ENCODE peak calls at places on chromosomes 6 and 20, in five cellular contexts. J, O, M, W and P are unnamed samples.

GRCh38 chr20:34066476-34067090 is 45.5 kb downstream of the EIF2S2 start:
- DNase-seq in O (no peak), M (peak; percentile 56), W (no peak), J (no peak), P (peak; percentile 70)

GRCh38 chr6:84998223-84998622 is 233.8 kb upstream of the TBX18 start:
- DNase-seq in W (no peak), M (no peak), J (no peak), O (no peak), P (no peak)

GRCh38 chr20:41032243-41032642 is 3.6 kb downstream of the TOP1 start:
- DNase-seq in W (no peak), O (no peak), J (no peak), M (peak; percentile 71), P (peak; percentile 42)

GRCh38 chr6:19180348-19181073 is 656.7 kb upstream of the ID4 start:
- DNase-seq in O (no peak), J (peak; percentile 70), M (no peak), W (peak; percentile 89), P (peak; percentile 38)

GRCh38 chr6:33297406-33297955 is 1.3 kb downstream of the RGL2 start:
- DNase-seq in J (peak; percentile 69), O (no peak), M (no peak), W (no peak), P (no peak)

GRCh38 chr20:53763707-53764415 is 170.2 kb upstream of the ZNF217 start:
- DNase-seq in M (peak; percentile 58), J (no peak), O (no peak), W (no peak), P (peak; percentile 54)

GRCh38 chr6:138654715-138655634 is 118.6 kb upstream of the CCDC28A start:
- DNase-seq in J (no peak), M (peak; percentile 15), W (no peak), O (no peak), P (peak; percentile 20)

GRCh38 chr6:21005816-21006553 is 471.7 kb downstream of the CDKAL1 start:
- DNase-seq in M (peak; percentile 94), J (no peak), O (no peak), W (no peak), P (peak; percentile 73)

GRCh38 chr20:62266340-62266739 is 28.0 kb downstream of the OSBPL2 start:
- DNase-seq in O (no peak), W (no peak), J (no peak), M (no peak), P (no peak)

GRCh38 chr6:157188213-157188612 is 135.1 kb downstream of the TMEM242 start:
- DNase-seq in O (no peak), M (peak; percentile 81), W (no peak), J (no peak), P (no peak)

GRCh38 chr6:164791498-164791897 is 517.9 kb downstream of the C6orf118 start:
- DNase-seq in W (no peak), J (no peak), O (no peak), M (no peak), P (no peak)

GRCh38 chr20:33830371-33830770 is 19.2 kb downstream of the CHMP4B start:
- DNase-seq in J (no peak), M (peak; percentile 46), O (no peak), W (no peak), P (peak; percentile 81)

GRCh38 chr6:127051571-127052260 is 66.8 kb upstream of the RSPO3 start:
- DNase-seq in O (no peak), M (peak; percentile 43), W (no peak), J (no peak), P (peak; percentile 86)

GRCh38 chr6:15876406-15876805 is 213.6 kb upstream of the DTNBP1 start:
- DNase-seq in W (no peak), O (no peak), J (no peak), M (no peak), P (peak; percentile 46)

GRCh38 chr20:36658300-36658699 is 12.3 kb upstream of the SLA2 start:
- DNase-seq in O (no peak), J (no peak), W (no peak), M (no peak), P (no peak)

GRCh38 chr6:104828478-104828877 is 31.2 kb downstream of the HACE1 start:
- DNase-seq in J (no peak), O (no peak), W (no peak), M (no peak), P (no peak)

GRCh38 chr6:5851261-5851757 is 155.4 kb downstream of the NRN1 start:
- DNase-seq in M (no peak), O (no peak), J (no peak), W (no peak), P (peak; percentile 9)

GRCh38 chr20:50136822-50137599 is 16.5 kb downstream of the PEDS1 start:
- DNase-seq in W (no peak), M (peak; percentile 59), J (no peak), O (no peak), P (peak; percentile 48)

GRCh38 chr20:50133041-50133440 is 20.1 kb upstream of the UBE2V1 start:
- DNase-seq in O (no peak), W (no peak), J (no peak), M (no peak), P (no peak)

GRCh38 chr20:50130995-50131394 is 18.0 kb upstream of the UBE2V1 start:
- DNase-seq in W (peak; percentile 95), J (peak; percentile 68), M (peak; percentile 53), O (no peak), P (no peak)

GRCh38 chr20:50130346-50130703 is 17.4 kb upstream of the UBE2V1 start:
- DNase-seq in W (no peak), O (no peak), J (no peak), M (peak; percentile 33), P (no peak)

DNA sequence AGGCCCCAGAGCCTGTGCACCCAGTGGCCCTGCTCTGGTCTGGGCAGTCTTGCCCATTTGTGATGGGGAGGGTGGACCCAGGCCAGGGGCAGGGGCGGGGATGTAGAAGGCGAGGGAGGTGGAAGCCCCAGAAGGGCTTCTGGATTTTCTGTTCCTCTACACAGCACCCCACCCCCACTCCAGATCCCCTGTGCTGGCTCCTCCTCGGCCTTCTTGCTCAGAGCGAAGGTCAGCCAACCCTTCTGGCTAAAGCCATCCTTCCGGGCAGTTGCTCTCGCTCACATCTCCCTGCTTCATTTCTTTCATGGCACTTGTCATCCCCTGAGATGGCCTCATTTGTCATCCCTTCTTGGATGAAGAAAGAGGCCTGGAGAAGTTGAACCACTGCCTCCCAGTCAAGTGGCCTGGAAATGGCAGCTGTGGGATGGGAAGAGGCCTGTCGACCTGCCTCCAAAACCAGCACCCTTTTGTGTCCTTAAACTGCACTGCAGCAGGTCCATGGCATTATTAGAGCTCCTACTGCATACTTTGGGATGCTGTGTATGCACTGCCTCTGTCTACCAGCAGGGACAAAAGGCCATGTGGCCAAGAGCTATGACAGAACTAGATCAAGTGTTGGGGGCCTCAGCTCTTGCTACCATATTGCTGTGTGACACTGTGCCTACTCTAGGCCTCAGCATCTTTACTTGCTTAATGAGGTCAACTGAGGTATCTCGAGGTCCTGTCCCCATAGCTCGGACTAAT is 19.9 kb downstream of the PEDS1 start:
- DNase-seq in J (peak; percentile 87), O (no peak), M (no peak), W (no peak), P (no peak)
- TF ChIP-seq CTCF in J (peak; percentile 23), O (peak; percentile 20), M (no peak), W (no peak), P (peak; percentile 25)

DNA sequence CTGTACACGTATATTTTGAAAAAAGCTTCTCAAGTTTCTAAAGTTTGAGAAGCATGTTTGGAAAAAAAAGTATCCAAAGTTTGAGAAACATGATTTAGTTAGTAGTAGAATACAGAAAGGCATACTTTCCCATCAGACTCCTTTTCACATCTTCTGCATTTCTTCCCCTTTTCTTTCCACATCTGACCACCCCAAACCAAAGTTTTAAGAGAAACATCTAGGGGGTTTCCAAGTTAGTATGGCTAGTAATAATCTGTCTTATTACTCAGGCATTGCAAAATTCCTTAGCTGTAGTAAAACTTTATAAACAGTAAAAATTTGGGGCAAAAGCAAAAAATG is 63.0 kb upstream of the IL20RA start:
- DNase-seq in M (no peak), W (no peak), O (no peak), J (no peak), P (no peak)
- H3K4me3 ChIP-seq in M (no peak overlapping the region), W (no peak overlapping the region), O (no peak overlapping the region), J (no peak overlapping the region), P (no peak overlapping the region)

GRCh38 chr6:114862809-114863208 is 520.0 kb upstream of the HS3ST5 start:
- DNase-seq in W (no peak), J (no peak), O (no peak), M (no peak), P (no peak)
- TF ChIP-seq CTCF in W (no peak), J (no peak), O (no peak), M (no peak), P (no peak)

DNA sequence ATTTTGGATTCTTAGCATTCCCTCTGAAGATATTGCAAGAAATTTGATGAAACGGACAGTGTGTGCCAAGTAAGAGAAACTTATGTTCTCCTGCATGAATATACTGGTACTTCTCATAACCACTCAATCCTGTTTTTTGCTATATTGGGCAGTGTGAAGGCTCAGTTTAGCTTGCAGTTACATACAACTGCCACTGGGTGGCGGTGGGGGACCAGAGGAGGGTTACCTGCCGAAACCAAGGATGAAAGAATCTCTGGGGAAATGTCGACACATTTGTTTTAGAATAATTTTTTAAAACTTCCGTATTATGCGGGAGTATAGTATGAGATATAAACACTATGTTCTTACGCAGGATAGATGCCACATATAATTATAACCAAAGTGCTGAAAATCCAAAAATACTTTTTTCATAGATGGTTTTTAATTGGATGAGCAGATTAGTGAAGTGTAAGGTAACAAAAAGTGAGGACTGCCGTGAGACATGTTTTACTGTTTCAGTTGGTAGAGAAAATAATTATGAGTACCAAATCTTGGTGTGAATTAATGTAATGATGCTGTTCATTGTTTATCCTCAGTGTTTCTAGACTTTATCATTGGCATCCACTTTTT is 9.7 kb downstream of the TRMT11 start:
- DNase-seq in O (no peak), J (peak; percentile 73), M (peak; percentile 60), W (peak; percentile 76), P (peak; percentile 73)
- H3K4me3 ChIP-seq in O (no peak overlapping the region), J (no peak overlapping the region), M (no peak overlapping the region), W (no peak overlapping the region), P (peak overlapping the region; percentile 4)

DNA sequence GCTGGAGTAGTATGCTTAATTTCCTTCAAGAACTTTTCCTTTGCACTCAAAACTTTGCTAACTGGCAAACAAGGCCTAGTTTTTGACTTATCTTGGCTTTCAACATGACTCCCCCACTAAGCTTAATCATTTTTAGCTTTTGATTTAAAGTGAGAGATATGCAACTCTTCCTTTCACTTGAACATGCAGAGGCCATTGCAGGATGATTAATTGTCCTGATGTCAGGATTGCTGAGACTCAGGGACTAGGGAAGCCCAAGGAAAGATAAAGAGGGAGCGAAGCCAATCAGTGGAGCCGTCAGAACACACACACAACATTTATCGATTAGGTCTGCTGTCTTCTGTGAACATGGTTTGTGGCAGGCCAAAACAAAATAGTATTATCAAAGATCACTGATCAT is 491.4 kb downstream of the CBLN4 start:
- DNase-seq in W (no peak), O (no peak), M (no peak), J (no peak), P (no peak)
- TF ChIP-seq CTCF in W (no peak), O (no peak), M (no peak), J (no peak), P (no peak)